ENCODE peak calls at places on chromosomes 4 and X, in eight cellular contexts. A is uterus, Z is AG04450, W is left lung, B is mammary epithelial cell, J is transverse colon, O is thoracic aorta, M is breast epithelium. X is an unnamed sample.

GRCh38 chr4:21819086-21819485 is 129.5 kb downstream of the KCNIP4 start:
- DNase-seq in A (no peak), Z (no peak), W (no peak), B (no peak), J (no peak), O (no peak), M (no peak), X (no peak)

GRCh38 chr4:19214591-19214990 is 1037.1 kb upstream of the SLIT2 start:
- DNase-seq in A (no peak), Z (no peak), W (no peak), B (no peak), J (no peak), O (no peak), M (no peak), X (no peak)

GRCh38 chr4:26032572-26033320 is 118.7 kb downstream of the SMIM20 start:
- DNase-seq in A (peak), Z (peak), W (no peak), B (no peak), J (no peak), O (no peak), M (no peak), X (no peak)

GRCh38 chr4:61210186-61210939 is 10.2 kb downstream of the ADGRL3 start:
- DNase-seq in A (no peak), Z (no peak), W (no peak), B (no peak), J (no peak), O (no peak), M (no peak), X (no peak)

GRCh38 chr4:122700178-122700725 is 32.3 kb upstream of the BBS12 start:
- DNase-seq in A (peak), Z (no peak), W (no peak), B (peak), J (peak), O (no peak), M (peak), X (peak)

GRCh38 chr4:159697322-159698283 is 594.7 kb downstream of the RAPGEF2 start:
- DNase-seq in A (no peak), Z (no peak), W (no peak), B (no peak), J (no peak), O (no peak), M (no peak), X (no peak)

GRCh38 chr4:94578195-94578594 is 126.5 kb downstream of the PDLIM5 start:
- DNase-seq in A (no peak), Z (no peak), W (no peak), B (no peak), J (no peak), O (no peak), M (no peak), X (no peak)

GRCh38 chrX:22746081-22746480 is 253.7 kb upstream of the DDX53 start:
- DNase-seq in A (no peak), Z (no peak), W (no peak), B (no peak), J (no peak), O (no peak), M (no peak), X (no peak)

GRCh38 chr4:14222630-14223029 is 595.1 kb upstream of the BOD1L1 start:
- DNase-seq in A (no peak), Z (no peak), W (no peak), B (no peak), J (no peak), O (no peak), M (no peak), X (no peak)

GRCh38 chr4:74934822-74935326 is 2.0 kb downstream of the PARM1 start:
- DNase-seq in A (peak), Z (no peak), W (no peak), B (no peak), J (no peak), O (no peak), M (no peak), X (no peak)

GRCh38 chrX:29687687-29688086 is 527.7 kb upstream of the MAGEB2 start:
- DNase-seq in A (no peak), Z (no peak), W (no peak), B (peak), J (no peak), O (no peak), M (no peak), X (no peak)

GRCh38 chr4:78002260-78002659 is 54.9 kb upstream of the FRAS1 start:
- DNase-seq in A (no peak), Z (no peak), W (no peak), B (no peak), J (no peak), O (no peak), M (no peak), X (no peak)

GRCh38 chrX:313546-313945 is 5.0 kb downstream of the GTPBP6 start:
- DNase-seq in A (no peak), Z (no peak), W (peak), B (no peak), J (no peak), O (no peak), M (no peak), X (no peak)

GRCh38 chr4:107755841-107756356 is 35.9 kb upstream of the PAPSS1 start:
- DNase-seq in A (no peak), Z (no peak), W (no peak), B (no peak), J (no peak), O (no peak), M (no peak), X (no peak)

GRCh38 chr4:65845169-65845568 is 174.9 kb upstream of the EPHA5 start:
- DNase-seq in A (no peak), Z (no peak), W (no peak), B (no peak), J (no peak), O (no peak), M (no peak), X (no peak)

GRCh38 chr4:186144180-186144579 is 39.7 kb downstream of the FAM149A start:
- DNase-seq in A (peak), Z (no peak), W (no peak), B (peak), J (peak), O (no peak), M (no peak), X (peak)

GRCh38 chrX:38061335-38061734 is 55.0 kb downstream of the SYTL5 start:
- DNase-seq in A (no peak), Z (no peak), W (no peak), B (peak), J (no peak), O (no peak), M (no peak), X (no peak)

GRCh38 chrX:56232221-56233082 is at the start of gene KLF8:
- DNase-seq in A (peak), Z (no peak), W (peak), B (peak), J (peak), O (peak), M (peak), X (no peak)

GRCh38 chr4:107825072-107825789 is 499 bp downstream of the SGMS2 start:
- DNase-seq in A (peak), Z (no peak), W (no peak), B (peak), J (peak), O (peak), M (peak), X (no peak)

GRCh38 chr4:54482529-54482961 is 175.2 kb upstream of the KIT start:
- DNase-seq in A (no peak), Z (no peak), W (no peak), B (peak), J (no peak), O (no peak), M (no peak), X (no peak)

GRCh38 chr4:7328162-7328912 is 106.4 kb downstream of the PSAPL1 start:
- DNase-seq in A (no peak), Z (no peak), W (peak), B (no peak), J (no peak), O (no peak), M (no peak), X (no peak)

GRCh38 chr4:7330811-7331681 is 103.7 kb downstream of the PSAPL1 start:
- DNase-seq in A (no peak), Z (no peak), W (peak), B (no peak), J (no peak), O (no peak), M (peak), X (no peak)

GRCh38 chr4:7330031-7330596 is 104.6 kb downstream of the PSAPL1 start:
- DNase-seq in A (no peak), Z (no peak), W (peak), B (no peak), J (no peak), O (no peak), M (no peak), X (no peak)

GRCh38 chr4:7327341-7327885 is 107.3 kb downstream of the PSAPL1 start:
- DNase-seq in A (no peak), Z (no peak), W (peak), B (no peak), J (no peak), O (no peak), M (no peak), X (no peak)

GRCh38 chr4:7328913-7329638 is 105.7 kb downstream of the PSAPL1 start:
- DNase-seq in A (no peak), Z (peak), W (peak), B (peak), J (no peak), O (peak), M (peak), X (no peak)
- TF ChIP-seq CTCF in A (no peak), Z (no peak), W (no peak), B (peak), J (no peak), O (no peak), M (no peak), X (no peak)

GRCh38 chr4:140705625-140706275 is 50.4 kb downstream of the TBC1D9 start:
- DNase-seq in A (no peak), Z (no peak), W (no peak), B (no peak), J (no peak), O (no peak), M (no peak), X (no peak)
- H3K4me3 ChIP-seq in A (no peak), Z (no peak), W (no peak), B (no peak), J (no peak), O (no peak), M (no peak), X (no peak)

GRCh38 chrX:45518552-45518951 is 317.9 kb upstream of the DIPK2B start:
- DNase-seq in A (no peak), Z (no peak), W (no peak), B (no peak), J (no peak), O (no peak), M (no peak), X (no peak)
- H3K27ac ChIP-seq in A (peak), Z (no peak), W (no peak), B (no peak), J (no peak), O (no peak), M (no peak), X (no peak)

GRCh38 chr4:174540175-174540574 is 17.9 kb upstream of the HPGD start:
- DNase-seq in A (no peak), Z (no peak), W (no peak), B (peak), J (no peak), O (no peak), M (no peak), X (no peak)
- TF ChIP-seq CTCF in A (no peak), Z (no peak), W (no peak), B (no peak), J (no peak), O (no peak), M (no peak), X (no peak)

GRCh38 chrX:40465735-40466551 is 114.8 kb upstream of the ATP6AP2 start:
- DNase-seq in A (no peak), Z (no peak), W (no peak), B (no peak), J (no peak), O (no peak), M (no peak), X (no peak)
- H3K4me3 ChIP-seq in A (no peak), Z (no peak), W (no peak), B (no peak), J (no peak), O (no peak), M (no peak), X (no peak)

DNA sequence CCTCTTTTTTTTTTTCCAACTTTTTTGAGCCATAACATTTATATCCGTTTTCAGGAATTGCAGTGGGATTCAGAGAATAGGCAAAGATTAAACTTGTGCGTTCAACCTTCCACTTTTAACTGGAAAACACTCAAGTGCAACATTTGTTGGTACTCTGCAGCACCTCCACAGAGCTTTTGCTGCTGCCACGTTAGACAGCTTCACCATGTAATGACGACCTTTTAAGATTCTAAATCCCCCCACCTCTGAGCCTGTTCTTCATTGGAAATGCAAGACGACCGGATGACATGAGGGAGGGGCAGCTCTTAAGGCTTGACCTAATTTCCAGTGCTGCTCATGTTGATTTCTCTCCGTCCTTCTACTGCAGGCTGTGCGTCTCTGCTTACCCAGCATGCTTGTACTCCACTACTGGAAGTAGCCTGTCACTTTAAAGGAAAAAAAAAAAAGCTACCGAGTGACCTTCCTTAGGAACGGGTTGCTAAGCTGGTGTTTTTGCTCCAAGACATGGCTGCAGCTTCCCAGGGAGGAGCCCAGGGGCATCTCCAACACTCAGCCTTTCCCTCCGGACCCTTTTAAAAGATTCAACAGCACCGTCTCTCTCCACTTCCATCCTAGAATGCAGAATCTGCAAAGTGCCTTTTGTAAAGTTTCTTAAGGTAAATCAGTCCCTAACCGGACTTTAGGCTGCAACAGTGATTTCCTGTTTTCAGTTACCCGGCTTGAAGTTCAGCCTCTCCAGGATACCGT is at the start of gene CC2D2A:
- DNase-seq in A (no peak), Z (no peak), W (no peak), B (peak), J (peak), O (no peak), M (no peak), X (no peak)
- H3K27ac ChIP-seq in A (peak), Z (no peak), W (peak), B (no peak), J (peak), O (peak), M (peak), X (peak)

GRCh38 chrX:137432609-137433008 is 133.3 kb upstream of the ZIC3 start:
- DNase-seq in A (no peak), Z (no peak), W (no peak), B (no peak), J (no peak), O (no peak), M (no peak), X (no peak)
- TF ChIP-seq CTCF in A (no peak), Z (no peak), W (peak), B (peak), J (no peak), O (no peak), M (peak), X (no peak)